ENCODE peak calls at places on chromosomes 3 and 15, in ten cellular contexts. L is neural progenitor cell, G is AG09309, E is endothelial cell of umbilical vein, K is pancreas, M is IMR-90, B is BE2C, F is GM12864, H is prostate gland, A is HFF-Myc. C is an unnamed sample.

GRCh38 chr3:116280130-116280740 is 165.1 kb downstream of the LSAMP start:
- DNase-seq in B (no peak), L (no peak), H (no peak), G (no peak), K (no peak), E (no peak), F (no peak), M (no peak), A (no peak), C (no peak)

GRCh38 chr3:104596551-104596950 is 770.2 kb upstream of the ALCAM start:
- DNase-seq in H (peak), F (peak), E (peak), M (peak), B (peak), A (peak), L (peak), K (no peak), G (peak), C (peak)

GRCh38 chr3:64215559-64215958 is 9.7 kb downstream of the PRICKLE2 start:
- DNase-seq in B (no peak), F (no peak), L (no peak), K (no peak), H (no peak), M (no peak), G (no peak), A (no peak), E (no peak), C (no peak)

GRCh38 chr3:48405343-48405881 is 24.5 kb downstream of the PLXNB1 start:
- DNase-seq in K (peak), F (no peak), M (no peak), G (no peak), H (peak), E (no peak), L (no peak), A (no peak), B (no peak), C (no peak)

GRCh38 chr15:90436952-90437351 is 48.9 kb downstream of the IQGAP1 start:
- DNase-seq in E (no peak), H (no peak), M (no peak), K (no peak), B (no peak), A (no peak), G (no peak), L (no peak), F (no peak), C (no peak)

GRCh38 chr3:188294823-188295487 is 141.0 kb downstream of the LPP start:
- DNase-seq in L (no peak), F (no peak), K (no peak), E (peak), H (peak), A (peak), M (peak), B (no peak), G (peak), C (no peak)

GRCh38 chr3:83928391-83928790 is 1030.4 kb upstream of the CADM2 start:
- DNase-seq in F (no peak), G (no peak), A (no peak), E (no peak), L (peak), B (peak), K (no peak), H (no peak), M (no peak), C (no peak)

GRCh38 chr15:84819291-84819768 is 2.2 kb downstream of the ALPK3 start:
- DNase-seq in E (peak), L (peak), F (no peak), H (no peak), B (peak), A (no peak), K (peak), M (no peak), G (no peak), C (no peak)

GRCh38 chr3:170697803-170698350 is 112.0 kb upstream of the SLC7A14 start:
- DNase-seq in H (peak), K (no peak), A (no peak), G (no peak), L (peak), B (no peak), M (no peak), F (no peak), E (no peak), C (no peak)

GRCh38 chr3:98962189-98962930 is 60.9 kb upstream of the DCBLD2 start:
- DNase-seq in F (no peak), B (no peak), A (no peak), G (no peak), E (peak), L (no peak), K (no peak), H (no peak), M (peak), C (no peak)

GRCh38 chr3:65843732-65844131 is 195.0 kb downstream of the MAGI1 start:
- DNase-seq in E (no peak), L (no peak), M (no peak), B (no peak), A (no peak), G (no peak), F (no peak), H (no peak), K (no peak), C (no peak)

GRCh38 chr3:161016417-161017313 is 88.5 kb downstream of the B3GALNT1 start:
- DNase-seq in B (no peak), L (no peak), G (no peak), M (no peak), H (no peak), A (no peak), K (no peak), E (no peak), F (no peak), C (no peak)

GRCh38 chr15:85598718-85599398 is 195.9 kb downstream of the KLHL25 start:
- DNase-seq in B (no peak), L (peak), K (no peak), G (no peak), F (no peak), M (no peak), E (peak), H (no peak), A (no peak), C (no peak)

GRCh38 chr3:37210230-37210629 is 35.8 kb upstream of the LRRFIP2 start:
- DNase-seq in F (no peak), H (peak), B (no peak), A (no peak), L (no peak), E (no peak), G (peak), M (no peak), K (no peak), C (no peak)

GRCh38 chr3:105274958-105275357 is 91.8 kb upstream of the ALCAM start:
- DNase-seq in E (peak), G (peak), L (no peak), F (no peak), M (peak), B (no peak), H (no peak), A (no peak), K (no peak), C (no peak)

GRCh38 chr3:107604057-107604802 is 81.5 kb downstream of the BBX start:
- DNase-seq in E (no peak), M (peak), F (no peak), K (no peak), H (no peak), G (no peak), A (no peak), L (no peak), B (no peak), C (no peak)

GRCh38 chr15:90598053-90598577 is 68.4 kb downstream of the CRTC3 start:
- DNase-seq in F (peak), G (no peak), B (no peak), K (no peak), H (no peak), L (peak), M (no peak), A (no peak), E (peak), C (no peak)

GRCh38 chr15:51223771-51224229 is 114.6 kb downstream of the CYP19A1 start:
- DNase-seq in H (no peak), B (no peak), E (peak), M (peak), K (no peak), G (peak), F (no peak), L (no peak), A (peak), C (no peak)

GRCh38 chr15:76401285-76401684 is 64.7 kb downstream of the ISL2 start:
- DNase-seq in G (peak), M (peak), H (no peak), E (no peak), B (no peak), A (peak), F (no peak), L (peak), K (no peak), C (no peak)

GRCh38 chr3:114879059-114880031 is 267.7 kb downstream of the ZBTB20 start:
- DNase-seq in A (no peak), H (no peak), G (no peak), K (no peak), M (peak), B (no peak), E (peak), F (peak), L (no peak), C (no peak)

GRCh38 chr3:188617988-188618701 is 464.2 kb downstream of the LPP start:
- DNase-seq in F (no peak), E (no peak), A (no peak), B (no peak), K (no peak), G (no peak), L (no peak), M (no peak), H (no peak), C (no peak)

GRCh38 chr3:176693416-176693815 is 503.9 kb downstream of the TBL1XR1 start:
- DNase-seq in F (no peak), H (no peak), L (no peak), A (no peak), G (no peak), B (no peak), M (no peak), K (no peak), E (no peak), C (no peak)

GRCh38 chr15:77507911-77508310 is 87.2 kb downstream of the HMG20A start:
- DNase-seq in A (no peak), L (no peak), E (peak), M (peak), G (no peak), K (no peak), H (no peak), F (no peak), B (no peak), C (no peak)

GRCh38 chr3:50356553-50356952 is 2.8 kb downstream of the TMEM115 start:
- DNase-seq in B (no peak), K (no peak), M (no peak), H (no peak), A (no peak), G (no peak), F (no peak), L (no peak), E (no peak), C (no peak)

GRCh38 chr15:91291673-91292072 is 191.6 kb downstream of the SV2B start:
- DNase-seq in K (no peak), L (peak), B (peak), H (no peak), F (no peak), G (no peak), A (no peak), M (peak), E (no peak), C (no peak)

GRCh38 chr3:42664443-42664814 is 10.9 kb downstream of the ZBTB47 start:
- DNase-seq in H (no peak), F (no peak), K (peak), G (no peak), M (no peak), L (no peak), E (no peak), A (no peak), B (no peak), C (no peak)

GRCh38 chr3:56758539-56758981 is 43.2 kb downstream of the ARHGEF3 start:
- DNase-seq in E (peak), A (peak), B (peak), L (no peak), H (peak), M (peak), G (peak), F (peak), K (no peak), C (peak)

GRCh38 chr3:133820889-133821675 is 15.5 kb downstream of the SRPRB start:
- DNase-seq in A (no peak), E (no peak), L (no peak), M (no peak), H (no peak), F (no peak), G (no peak), K (no peak), B (no peak), C (no peak)

DNA sequence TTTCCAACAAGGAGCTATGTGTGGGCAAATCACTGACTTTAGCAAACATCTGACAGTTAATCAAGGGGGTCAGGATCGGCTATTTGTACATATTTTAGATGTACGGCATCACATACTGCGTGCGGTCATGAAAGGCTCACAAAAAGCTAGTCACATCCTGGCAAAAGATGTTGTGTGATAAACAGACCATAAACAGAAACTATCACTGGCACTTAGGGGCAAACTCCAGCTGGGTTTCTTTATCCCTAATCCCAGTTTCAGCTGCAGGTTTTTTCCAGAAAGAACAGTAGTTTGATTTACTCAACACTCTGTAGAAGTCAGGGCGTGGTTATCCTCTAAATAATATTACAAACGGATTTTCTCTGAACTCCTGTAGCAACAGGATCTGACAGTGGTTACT is 112.4 kb upstream of the BHLHE40 start:
- DNase-seq in E (peak), B (no peak), M (peak), F (no peak), A (peak), K (no peak), L (no peak), G (peak), H (no peak), C (peak)
- H3K4me3 ChIP-seq in E (no peak), B (no peak), M (no peak), F (no peak), A (no peak), K (no peak), L (no peak), G (no peak), H (no peak), C (peak)

DNA sequence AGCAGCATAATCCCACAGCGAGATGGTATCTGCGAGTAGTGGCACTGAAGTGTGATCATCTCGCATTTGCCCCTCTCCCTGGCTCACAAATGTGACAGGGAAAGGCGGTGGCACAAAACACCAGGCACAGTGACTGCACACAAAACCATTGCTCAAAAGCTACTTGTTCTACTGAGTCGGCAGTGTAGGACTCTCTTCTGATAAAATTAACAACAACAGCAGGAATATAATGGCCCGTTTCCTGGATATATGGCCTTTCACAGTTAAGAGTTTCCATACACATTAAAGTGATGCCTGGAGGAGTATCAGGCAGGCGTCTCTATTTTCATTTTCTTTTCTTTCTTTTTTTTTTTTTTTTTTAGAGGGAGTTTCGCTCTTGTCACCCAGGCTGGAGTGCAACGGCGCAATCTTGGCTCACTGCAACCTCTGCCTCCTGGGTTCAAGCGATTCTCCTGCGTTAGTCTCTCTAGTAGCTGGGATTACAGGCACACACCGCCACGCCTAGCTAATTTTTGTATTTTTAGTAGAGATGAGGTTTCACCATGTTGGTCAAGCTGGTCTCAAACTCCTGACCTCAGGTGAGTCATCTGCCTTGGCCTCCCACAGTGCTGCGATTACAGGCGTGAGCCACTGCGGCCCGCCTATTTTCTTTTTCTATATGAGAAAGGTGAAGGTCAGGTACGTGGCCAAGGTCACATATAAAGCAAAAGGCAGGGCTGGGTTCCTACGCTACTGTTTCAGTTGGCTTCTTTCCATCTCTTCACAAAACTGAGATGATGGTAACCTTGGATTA is 68.8 kb downstream of the MYO1E start:
- DNase-seq in G (no peak), E (no peak), M (peak), H (no peak), F (no peak), A (no peak), L (no peak), K (no peak), B (no peak), C (no peak)
- H3K4me3 ChIP-seq in G (no peak), E (no peak), M (no peak), H (no peak), F (peak), A (no peak), L (no peak), K (no peak), B (no peak), C (no peak)

GRCh38 chr15:100348578-100348977 is 6.8 kb upstream of the ADAMTS17 start:
- DNase-seq in L (no peak), B (no peak), G (no peak), H (no peak), E (no peak), A (no peak), M (no peak), F (no peak), K (no peak), C (no peak)

GRCh38 chr15:100346866-100347512 is 5.2 kb upstream of the ADAMTS17 start:
- DNase-seq in G (no peak), M (no peak), E (no peak), L (no peak), H (no peak), A (no peak), B (no peak), K (no peak), F (no peak), C (no peak)

GRCh38 chr15:100350434-100351226 is 8.9 kb upstream of the ADAMTS17 start:
- DNase-seq in B (no peak), F (no peak), G (no peak), L (no peak), H (peak), K (no peak), M (peak), E (no peak), A (no peak), C (no peak)

GRCh38 chr15:100349321-100349695 is 7.5 kb upstream of the ADAMTS17 start:
- DNase-seq in F (no peak), K (no peak), A (no peak), B (no peak), M (no peak), L (no peak), H (no peak), G (no peak), E (no peak), C (no peak)

GRCh38 chr15:100349696-100350433 is 8.1 kb upstream of the ADAMTS17 start:
- DNase-seq in K (peak), M (peak), F (peak), A (peak), G (peak), E (peak), B (peak), L (peak), H (peak), C (peak)
- H3K4me3 ChIP-seq in K (peak), M (peak), F (peak), A (peak), G (peak), E (peak), B (peak), L (peak), H (peak), C (peak)

GRCh38 chr15:32669870-32670623 is 28.5 kb downstream of the SCG5 start:
- DNase-seq in E (no peak), M (peak), K (no peak), L (peak), B (peak), F (no peak), G (peak), H (no peak), A (no peak), C (no peak)
- H3K4me3 ChIP-seq in E (no peak), M (no peak), K (no peak), L (no peak), B (peak), F (no peak), G (peak), H (no peak), A (no peak), C (no peak)

DNA sequence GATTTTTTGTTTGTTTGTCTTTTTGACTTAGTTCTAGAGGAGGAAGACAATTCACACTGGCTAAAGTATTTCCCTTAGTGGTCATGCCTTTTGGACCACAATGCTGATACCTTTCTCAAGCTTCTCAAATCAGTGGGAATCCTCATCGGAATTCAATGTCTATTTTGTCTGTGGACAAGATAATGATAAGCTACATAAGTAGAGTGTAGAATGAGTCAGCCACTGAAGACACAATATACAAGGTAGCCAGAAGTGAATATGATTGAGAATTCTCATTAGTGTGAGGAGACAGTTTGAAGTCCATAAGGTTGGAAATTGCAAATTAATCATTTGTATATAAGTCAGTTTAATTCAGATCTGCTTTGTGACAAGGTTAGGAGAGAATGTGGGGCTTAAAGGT is 4.1 kb downstream of the ARPP21 start:
- DNase-seq in F (no peak), L (no peak), E (no peak), K (no peak), A (no peak), H (no peak), B (no peak), M (no peak), G (no peak), C (no peak)
- H3K4me3 ChIP-seq in F (no peak), L (no peak), E (no peak), K (no peak), A (no peak), H (no peak), B (no peak), M (no peak), G (no peak), C (no peak)

GRCh38 chr3:14804835-14805780 is 13.7 kb upstream of the FGD5 start:
- DNase-seq in L (no peak), H (no peak), M (no peak), B (no peak), K (no peak), F (no peak), A (no peak), G (no peak), E (peak), C (no peak)

GRCh38 chr3:14805946-14806537 is 12.7 kb upstream of the FGD5 start:
- DNase-seq in A (no peak), F (no peak), M (no peak), G (no peak), E (no peak), K (no peak), L (no peak), B (no peak), H (no peak), C (no peak)

GRCh38 chr3:14803101-14803980 is 15.4 kb upstream of the FGD5 start:
- DNase-seq in E (peak), M (no peak), K (no peak), G (no peak), H (no peak), L (no peak), B (no peak), A (no peak), F (no peak), C (peak)

GRCh38 chr3:14802332-14802731 is 16.4 kb upstream of the FGD5 start:
- DNase-seq in G (no peak), L (no peak), K (no peak), F (no peak), M (no peak), H (no peak), A (no peak), E (no peak), B (no peak), C (no peak)

DNA sequence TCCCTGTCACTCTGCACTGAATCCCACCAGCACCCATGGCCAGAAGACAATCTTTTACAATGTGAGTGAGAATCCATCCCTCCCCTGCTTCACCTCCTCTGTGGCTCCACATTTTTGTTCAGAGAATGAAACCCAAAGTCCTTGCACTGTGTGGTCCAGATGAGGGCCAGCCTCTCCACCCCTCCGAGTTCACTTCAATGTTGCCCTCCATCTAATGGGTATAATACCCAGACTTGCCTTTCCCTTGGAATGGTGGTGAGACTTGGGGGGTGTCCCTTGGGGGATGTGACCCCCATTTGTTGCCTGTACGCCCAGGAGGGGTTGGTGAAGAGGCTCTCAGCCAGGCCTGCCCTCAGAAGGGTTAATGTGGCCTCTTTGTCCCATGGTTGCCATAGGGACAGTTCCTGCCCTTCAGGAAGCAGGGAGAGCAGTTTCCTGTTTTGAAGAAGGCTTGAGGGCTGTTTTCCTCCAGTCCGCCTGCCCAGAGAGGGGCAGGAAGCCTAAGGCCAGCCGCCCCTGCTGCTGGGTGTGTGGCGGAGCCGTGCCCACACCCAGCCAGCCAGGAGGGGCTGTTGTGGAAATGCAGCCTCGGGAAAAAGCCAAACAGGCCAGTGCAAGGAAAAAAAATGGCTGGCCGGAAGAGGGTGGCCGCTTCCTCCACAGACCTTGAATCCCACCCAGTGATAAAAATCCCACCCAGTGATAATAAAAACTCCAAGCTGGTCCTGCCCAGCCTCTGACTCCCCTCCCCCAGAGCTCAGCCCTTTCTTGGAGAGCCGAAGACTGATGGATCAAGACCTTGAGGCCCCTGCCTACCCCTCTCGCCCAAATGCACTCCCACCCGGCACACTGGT is 14.6 kb upstream of the FGD5 start:
- DNase-seq in A (no peak), F (no peak), L (no peak), K (no peak), E (peak), H (no peak), B (no peak), M (no peak), G (no peak), C (no peak)
- H3K4me3 ChIP-seq in A (no peak), F (no peak), L (no peak), K (no peak), E (no peak), H (no peak), B (no peak), M (no peak), G (no peak), C (no peak)